ENCODE peak calls at places on chromosome 2, in six cellular contexts. W, X, R, K, Y and V are unnamed samples.

GRCh38 chr2:99708231-99708630 is 218.4 kb upstream of the REV1 start:
- DNase-seq in Y (no peak), X (no peak), K (no peak), W (no peak), R (no peak), V (no peak)

GRCh38 chr2:214542251-214542650 is 131.4 kb downstream of the VWC2L start:
- DNase-seq in X (peak), W (no peak), R (no peak), Y (no peak), K (no peak), V (peak)

GRCh38 chr2:94923196-94923595 is 52.0 kb downstream of the TEKT4 start:
- DNase-seq in W (no peak), Y (no peak), R (no peak), K (no peak), X (peak), V (no peak)

GRCh38 chr2:61670591-61671503 is 132.7 kb upstream of the XPO1 start:
- DNase-seq in R (peak), W (peak), X (peak), K (peak), Y (no peak), V (no peak)

GRCh38 chr2:196381464-196381863 is 210.1 kb upstream of the STK17B start:
- DNase-seq in Y (no peak), W (no peak), X (no peak), R (no peak), K (no peak), V (no peak)

GRCh38 chr2:229297284-229297683 is 26.2 kb upstream of the PID1 start:
- DNase-seq in X (peak), W (no peak), K (peak), R (no peak), Y (no peak), V (no peak)

GRCh38 chr2:147713349-147713748 is 131.5 kb upstream of the ACVR2A start:
- DNase-seq in Y (no peak), K (no peak), W (no peak), R (no peak), X (no peak), V (no peak)

GRCh38 chr2:37802106-37802791 is 122.8 kb upstream of the RMDN2 start:
- DNase-seq in R (no peak), K (peak), Y (no peak), W (no peak), X (peak), V (no peak)

GRCh38 chr2:43136862-43137261 is 89.5 kb downstream of the ZFP36L2 start:
- DNase-seq in Y (peak), R (no peak), K (no peak), X (no peak), W (no peak), V (no peak)

GRCh38 chr2:64803776-64804175 is 150.1 kb upstream of the SERTAD2 start:
- DNase-seq in R (no peak), W (no peak), Y (no peak), K (no peak), X (no peak), V (no peak)

GRCh38 chr2:16727256-16727655 is 61.6 kb upstream of the CYRIA start:
- DNase-seq in R (no peak), X (no peak), Y (no peak), K (no peak), W (peak), V (no peak)

GRCh38 chr2:172085460-172086159 is at the start of gene DLX1:
- DNase-seq in W (no peak), Y (no peak), R (no peak), K (no peak), X (no peak), V (no peak)

DNA sequence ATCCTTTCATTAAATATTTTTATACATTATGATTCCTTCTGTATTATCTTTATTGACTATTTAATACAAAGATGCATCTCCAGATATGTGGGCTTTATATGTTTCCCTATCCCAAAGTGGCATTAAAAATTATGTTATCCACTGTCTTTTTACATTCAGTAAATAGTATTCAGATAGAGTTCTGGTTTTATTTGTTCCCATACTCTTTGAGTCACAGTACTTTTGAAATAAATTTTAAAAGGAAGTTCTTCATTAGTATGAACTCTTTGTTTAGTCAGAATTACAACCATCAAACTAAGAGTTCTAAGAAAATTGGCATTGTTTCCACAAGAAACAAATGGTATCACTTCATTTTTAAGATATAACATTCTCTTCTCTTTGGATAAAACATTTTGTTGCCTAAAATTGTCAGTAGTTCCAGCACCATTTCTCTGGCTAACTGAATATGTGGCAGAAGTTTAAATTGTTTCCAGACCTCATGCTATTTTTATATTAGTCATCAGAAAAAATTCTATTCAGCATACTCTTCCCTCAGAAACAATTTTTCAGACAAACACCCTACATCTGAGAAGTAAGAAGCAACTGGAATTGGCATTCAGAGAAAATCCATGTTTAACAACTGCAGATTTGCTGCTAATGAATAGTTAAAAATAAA is 88.5 kb upstream of the COL5A2 start:
- DNase-seq in X (peak), W (no peak), K (peak), Y (no peak), R (no peak), V (no peak)
- H3K4me3 ChIP-seq in X (peak), W (no peak), K (no peak), Y (no peak), R (no peak), V (no peak)

GRCh38 chr2:127401757-127402695 is 14.3 kb upstream of the MAP3K2 start:
- DNase-seq in K (no peak), Y (peak), R (no peak), X (peak), W (no peak), V (no peak)

GRCh38 chr2:127403460-127403859 is 14.8 kb upstream of the PROC start:
- DNase-seq in R (no peak), X (no peak), W (no peak), Y (peak), K (no peak), V (no peak)

GRCh38 chr2:127400533-127400896 is 12.7 kb upstream of the MAP3K2 start:
- DNase-seq in R (no peak), Y (peak), X (no peak), W (no peak), K (no peak), V (no peak)

GRCh38 chr2:127398239-127398590 is 10.4 kb upstream of the MAP3K2 start:
- DNase-seq in X (peak), W (peak), K (peak), R (no peak), Y (peak), V (peak)

GRCh38 chr2:127400897-127401756 is 13.4 kb upstream of the MAP3K2 start:
- DNase-seq in R (no peak), X (peak), K (no peak), W (peak), Y (peak), V (no peak)
- H3K4me3 ChIP-seq in R (no peak), X (no peak), K (no peak), W (no peak), Y (no peak), V (no peak)

GRCh38 chr2:241357531-241357930 is 1.4 kb downstream of the FARP2 start:
- DNase-seq in X (no peak), W (no peak), R (no peak), Y (no peak), K (no peak), V (no peak)

GRCh38 chr2:241355983-241356870 is at the start of gene FARP2:
- DNase-seq in K (peak), X (peak), Y (peak), W (peak), R (peak), V (peak)

GRCh38 chr2:241352227-241352626 is 3.9 kb upstream of the FARP2 start:
- DNase-seq in X (no peak), Y (no peak), K (no peak), R (no peak), W (no peak), V (no peak)

GRCh38 chr2:241356871-241357260 is 781 bp downstream of the FARP2 start:
- DNase-seq in R (no peak), W (no peak), X (peak), Y (no peak), K (no peak), V (no peak)

GRCh38 chr2:241354668-241355658 is 1.1 kb upstream of the FARP2 start:
- DNase-seq in W (peak), X (peak), K (peak), R (no peak), Y (peak), V (peak)
- H3K4me3 ChIP-seq in W (peak), X (no peak), K (peak), R (no peak), Y (peak), V (peak)

GRCh38 chr2:26185304-26185928 is 12.5 kb downstream of the GAREM2 start:
- DNase-seq in R (no peak), Y (peak), X (peak), K (peak), W (no peak), V (no peak)
- H3K4me3 ChIP-seq in R (peak), Y (peak), X (peak), K (peak), W (peak), V (peak)

DNA sequence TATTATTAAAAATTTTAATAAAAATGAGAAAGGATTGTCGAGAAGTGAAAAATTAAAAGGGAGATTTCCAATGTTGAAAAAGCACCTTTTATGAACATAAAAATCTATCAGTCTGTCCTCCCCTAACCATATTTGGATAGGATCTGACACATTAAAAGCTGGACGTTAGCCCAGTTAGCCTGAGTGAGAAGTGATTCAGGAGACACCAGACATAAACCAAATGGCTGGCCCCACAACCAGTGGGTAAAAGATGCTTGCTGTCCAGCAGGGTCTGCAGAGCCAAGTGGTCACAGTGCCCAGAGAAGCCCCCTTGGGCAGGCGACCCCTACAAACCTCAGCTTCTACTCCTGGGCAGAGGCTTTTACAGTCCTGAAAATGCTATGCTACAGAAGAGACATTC is 253.8 kb upstream of the LYPD1 start:
- DNase-seq in Y (no peak), R (no peak), W (no peak), K (peak), X (peak), V (peak)
- H3K4me3 ChIP-seq in Y (no peak), R (no peak), W (no peak), K (no peak), X (no peak), V (no peak)

DNA sequence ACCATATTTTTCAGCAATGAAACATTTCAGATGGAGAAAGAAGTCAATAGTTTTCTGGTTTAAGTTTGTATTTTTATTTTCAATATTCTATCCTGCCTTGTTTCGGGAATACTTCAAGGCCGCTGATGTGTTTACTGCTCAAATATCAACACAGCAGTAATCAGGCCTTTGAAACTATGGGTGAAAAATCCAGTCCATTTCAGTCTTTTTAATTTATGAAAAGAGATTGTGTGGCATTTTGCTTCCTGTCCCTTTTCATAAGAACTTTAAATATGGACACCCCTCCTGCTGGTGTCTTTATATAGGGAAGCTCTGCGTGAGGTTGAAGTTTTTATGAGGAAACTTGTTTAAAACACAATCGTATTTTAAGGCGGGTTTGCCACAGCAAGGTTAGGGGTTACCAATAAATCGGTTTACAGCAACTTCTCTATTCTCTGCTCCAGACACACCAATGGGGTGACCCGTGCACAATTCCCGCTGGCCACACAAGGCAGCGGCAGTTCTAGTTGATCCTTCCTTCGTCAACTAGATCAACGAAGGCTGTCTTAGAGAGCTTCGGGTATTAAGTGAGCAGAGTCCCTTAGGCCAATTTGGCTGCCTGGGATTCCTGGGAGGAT is 1.2 kb upstream of the TANC1 start:
- DNase-seq in R (no peak), Y (no peak), K (no peak), X (peak), W (no peak), V (no peak)
- H3K4me3 ChIP-seq in R (no peak), Y (peak), K (peak), X (peak), W (peak), V (peak)